ENCODE peak calls at places on chromosomes 7 and 10, in four cellular contexts. E is mesendoderm, N is trophoblast cell, B is H1. Y is an unnamed sample. For H3K79me2, the result is how much of the 10 kb centered on the place peaks cover.

GRCh38 chr7:36677769-36678435 is 46.4 kb downstream of the AOAH start:
- DNase-seq in N (no peak), E (no peak), B (no peak), Y (no peak)

GRCh38 chr10:117945651-117946050 is 101.1 kb downstream of the RAB11FIP2 start:
- DNase-seq in B (no peak), N (no peak), E (no peak), Y (no peak)

GRCh38 chr10:118504044-118504944 is 91.2 kb downstream of the PRLHR start:
- DNase-seq in N (peak), B (no peak), E (peak), Y (no peak)

GRCh38 chr7:158655931-158656441 is 48.6 kb downstream of the NCAPG2 start:
- DNase-seq in E (no peak), B (no peak), N (no peak), Y (no peak)

GRCh38 chr7:2040201-2040892 is 192.4 kb downstream of the MAD1L1 start:
- DNase-seq in N (no peak), B (no peak), E (no peak), Y (no peak)

GRCh38 chr7:55522268-55522902 is 49.9 kb downstream of the VOPP1 start:
- DNase-seq in E (no peak), N (no peak), B (no peak), Y (no peak)

GRCh38 chr10:123429631-123430257 is 236.4 kb upstream of the GPR26 start:
- DNase-seq in B (no peak), E (no peak), N (peak), Y (no peak)

GRCh38 chr7:46391215-46391614 is 470.1 kb upstream of the IGFBP3 start:
- DNase-seq in E (peak), B (no peak), N (peak), Y (no peak)

GRCh38 chr10:133473270-133473669 is 19.5 kb downstream of the SCART1 start:
- DNase-seq in B (no peak), E (no peak), N (no peak), Y (no peak)

GRCh38 chr7:129845972-129846327 is 106.8 kb downstream of the UBE2H start:
- DNase-seq in B (no peak), E (no peak), N (no peak), Y (no peak)

GRCh38 chr7:25595931-25596330 is 367.6 kb upstream of the NPVF start:
- DNase-seq in E (no peak), N (no peak), B (no peak), Y (no peak)

GRCh38 chr10:68900427-68901105 is 549 bp upstream of the DDX50 start:
- DNase-seq in E (no peak), N (no peak), B (peak), Y (no peak)

GRCh38 chr10:133141963-133142350 is 18.1 kb upstream of the KNDC1 start:
- DNase-seq in B (peak), E (no peak), N (no peak), Y (peak)

GRCh38 chr7:2646680-2647571 is 15.1 kb downstream of the TTYH3 start:
- DNase-seq in N (peak), B (peak), E (peak), Y (peak)

GRCh38 chr7:116227678-116228239 is 17.4 kb downstream of the TES start:
- DNase-seq in B (no peak), E (no peak), N (no peak), Y (no peak)

GRCh38 chr7:27367930-27368549 is 125.4 kb downstream of the EVX1 start:
- DNase-seq in B (no peak), E (no peak), N (no peak), Y (no peak)

GRCh38 chr7:155336812-155337602 is 39.3 kb downstream of the INSIG1 start:
- DNase-seq in N (no peak), B (no peak), E (no peak), Y (no peak)

GRCh38 chr7:95847061-95847460 is 74.7 kb downstream of the DYNC1I1 start:
- DNase-seq in E (peak), N (no peak), B (no peak), Y (no peak)

GRCh38 chr10:97498841-97499560 is at the start of gene UBTD1:
- DNase-seq in N (no peak), B (peak), E (peak), Y (peak)

GRCh38 chr10:92697663-92698511 is 8.1 kb downstream of the HHEX start:
- DNase-seq in B (no peak), E (no peak), N (no peak), Y (no peak)

GRCh38 chr10:125144693-125145623 is 15.4 kb downstream of the CTBP2 start:
- DNase-seq in N (no peak), E (peak), B (peak), Y (peak)

GRCh38 chr7:42886866-42887509 is 24.9 kb downstream of the C7orf25 start:
- DNase-seq in E (no peak), N (no peak), B (no peak), Y (no peak)

GRCh38 chr10:56360967-56361841 is at the start of gene ZWINT:
- DNase-seq in N (peak), B (peak), E (peak), Y (peak)

GRCh38 chr7:117688126-117688525 is 185.1 kb downstream of the CTTNBP2 start:
- DNase-seq in N (no peak), E (no peak), B (no peak), Y (no peak)

GRCh38 chr7:116438274-116438673 is 61.3 kb upstream of the CAV2 start:
- DNase-seq in N (no peak), E (peak), B (no peak), Y (no peak)

GRCh38 chr10:124220547-124220946 is 127.1 kb upstream of the CHST15 start:
- DNase-seq in B (no peak), E (no peak), N (no peak), Y (no peak)

GRCh38 chr10:103535595-103535994 is 42.1 kb downstream of the NEURL1 start:
- DNase-seq in E (no peak), N (no peak), B (no peak), Y (no peak)

GRCh38 chr7:107147464-107148214 is 21.2 kb upstream of the HBP1 start:
- DNase-seq in N (peak), E (peak), B (no peak), Y (no peak)

GRCh38 chr10:69936091-69936490 is 116.6 kb upstream of the MACROH2A2 start:
- DNase-seq in E (no peak), N (no peak), B (no peak), Y (no peak)

GRCh38 chr7:106218546-106218945 is 66.2 kb downstream of the NAMPT start:
- DNase-seq in E (no peak), N (no peak), B (no peak), Y (no peak)

GRCh38 chr7:155252388-155252957 is 45.2 kb upstream of the INSIG1 start:
- DNase-seq in E (no peak), B (no peak), N (peak), Y (no peak)

GRCh38 chr10:119211625-119212441 is 4.5 kb downstream of the GRK5 start:
- DNase-seq in N (no peak), B (no peak), E (peak), Y (no peak)

GRCh38 chr10:96511044-96511945 is 2.4 kb downstream of the TLL2 start:
- DNase-seq in N (peak), B (peak), E (peak), Y (peak)

GRCh38 chr10:133131754-133132710 is 28.0 kb upstream of the KNDC1 start:
- DNase-seq in B (no peak), E (no peak), N (no peak), Y (peak)

GRCh38 chr7:148963583-148964509 is 64.5 kb downstream of the PDIA4 start:
- DNase-seq in N (no peak), E (no peak), B (no peak), Y (no peak)

GRCh38 chr10:28906440-28906839 is 229.1 kb downstream of the BAMBI start:
- DNase-seq in B (no peak), N (no peak), E (no peak), Y (no peak)
- H2BK5ac ChIP-seq in B (no peak), N (no peak), E (no peak), Y (no peak)

GRCh38 chr7:130930710-130931109 is 196.7 kb upstream of the KLF14 start:
- DNase-seq in B (no peak), E (no peak), N (no peak), Y (no peak)

GRCh38 chr7:130933919-130934318 is 199.9 kb upstream of the KLF14 start:
- DNase-seq in N (no peak), B (no peak), E (no peak), Y (no peak)

GRCh38 chr7:130932088-130932487 is 198.1 kb upstream of the KLF14 start:
- DNase-seq in N (no peak), B (no peak), E (no peak), Y (no peak)

GRCh38 chr7:130930260-130930659 is 196.3 kb upstream of the KLF14 start:
- DNase-seq in B (no peak), N (no peak), E (no peak), Y (no peak)

GRCh38 chr7:130932667-130933432 is 198.8 kb upstream of the KLF14 start:
- DNase-seq in E (no peak), N (no peak), B (no peak), Y (no peak)
- H3K79me2 ChIP-seq in E (under half), N (under half), B (under half), Y (under half)

GRCh38 chr7:75555736-75556135 is 63.6 kb downstream of the SPDYE5 start:
- DNase-seq in E (no peak), B (no peak), N (no peak), Y (no peak)

GRCh38 chr7:75563171-75563570 is 71.1 kb downstream of the SPDYE5 start:
- DNase-seq in B (no peak), N (no peak), E (no peak), Y (no peak)

GRCh38 chr7:75565129-75565528 is 73.0 kb downstream of the SPDYE5 start:
- DNase-seq in E (peak), B (no peak), N (peak), Y (no peak)

GRCh38 chr7:75559355-75559986 is 67.4 kb downstream of the SPDYE5 start:
- DNase-seq in N (peak), E (no peak), B (no peak), Y (no peak)
- H2BK5ac ChIP-seq in N (no peak), E (no peak), B (no peak), Y (no peak)

GRCh38 chr10:75950307-75950706 is 518.9 kb downstream of the LRMDA start:
- DNase-seq in N (no peak), B (no peak), E (no peak), Y (no peak)
- H3K79me2 ChIP-seq in N (under half), B (under half), E (under half), Y (under half)

Y was measured in H9.